ENCODE peak calls at places on chromosomes 3 and 15, in ten cellular contexts. One of them, this sample, is unnamed.

GRCh38 chr3:107062310-107062709 is 314.9 kb upstream of the CCDC54 start:
- DNase-seq in bronchial epithelial cell: no peak
- DNase-seq in mammary epithelial cell: no peak
- DNase-seq in fibroblast of lung: no peak
- DNase-seq in pancreas: no peak
- DNase-seq in brain microvascular endothelial cell: no peak
- DNase-seq in AG09309: no peak
- DNase-seq in left ventricle myocardium inferior: no peak
- DNase-seq in suprapubic skin: no peak
- DNase-seq in cardiac fibroblast: no peak
- DNase-seq in this sample: no peak

GRCh38 chr3:114809668-114810413 is 337.2 kb downstream of the ZBTB20 start:
- DNase-seq in bronchial epithelial cell: no peak
- DNase-seq in mammary epithelial cell: peak; percentile 5
- DNase-seq in fibroblast of lung: peak; percentile 74
- DNase-seq in pancreas: no peak
- DNase-seq in brain microvascular endothelial cell: peak; percentile 43
- DNase-seq in AG09309: no peak
- DNase-seq in left ventricle myocardium inferior: no peak
- DNase-seq in suprapubic skin: no peak
- DNase-seq in cardiac fibroblast: peak; percentile 25
- DNase-seq in this sample: peak; percentile 93

GRCh38 chr15:85693277-85693676 is 101.4 kb downstream of the KLHL25 start:
- DNase-seq in bronchial epithelial cell: no peak
- DNase-seq in mammary epithelial cell: no peak
- DNase-seq in fibroblast of lung: no peak
- DNase-seq in pancreas: no peak
- DNase-seq in brain microvascular endothelial cell: no peak
- DNase-seq in AG09309: no peak
- DNase-seq in left ventricle myocardium inferior: no peak
- DNase-seq in suprapubic skin: no peak
- DNase-seq in cardiac fibroblast: no peak
- DNase-seq in this sample: no peak

GRCh38 chr15:27743078-27743477 is 356.0 kb downstream of the OCA2 start:
- DNase-seq in bronchial epithelial cell: no peak
- DNase-seq in mammary epithelial cell: no peak
- DNase-seq in fibroblast of lung: no peak
- DNase-seq in pancreas: no peak
- DNase-seq in brain microvascular endothelial cell: no peak
- DNase-seq in AG09309: no peak
- DNase-seq in left ventricle myocardium inferior: peak; percentile 29
- DNase-seq in suprapubic skin: no peak
- DNase-seq in cardiac fibroblast: no peak
- DNase-seq in this sample: no peak

GRCh38 chr3:102038477-102039142 is 189.3 kb downstream of the NFKBIZ start:
- DNase-seq in bronchial epithelial cell: no peak
- DNase-seq in mammary epithelial cell: no peak
- DNase-seq in fibroblast of lung: no peak
- DNase-seq in pancreas: no peak
- DNase-seq in brain microvascular endothelial cell: no peak
- DNase-seq in AG09309: no peak
- DNase-seq in left ventricle myocardium inferior: no peak
- DNase-seq in suprapubic skin: no peak
- DNase-seq in cardiac fibroblast: no peak
- DNase-seq in this sample: no peak

GRCh38 chr3:151835751-151836550 is 22.0 kb downstream of the AADAC start:
- DNase-seq in bronchial epithelial cell: peak; percentile 40
- DNase-seq in mammary epithelial cell: peak; percentile 21
- DNase-seq in fibroblast of lung: peak; percentile 74
- DNase-seq in pancreas: no peak
- DNase-seq in brain microvascular endothelial cell: peak; percentile 53
- DNase-seq in AG09309: no peak
- DNase-seq in left ventricle myocardium inferior: no peak
- DNase-seq in suprapubic skin: no peak
- DNase-seq in cardiac fibroblast: peak; percentile 65
- DNase-seq in this sample: peak; percentile 85

GRCh38 chr3:183871541-183871940 is 13.1 kb downstream of the PARL start:
- DNase-seq in bronchial epithelial cell: peak; percentile 69
- DNase-seq in mammary epithelial cell: peak; percentile 8
- DNase-seq in fibroblast of lung: no peak
- DNase-seq in pancreas: no peak
- DNase-seq in brain microvascular endothelial cell: no peak
- DNase-seq in AG09309: no peak
- DNase-seq in left ventricle myocardium inferior: no peak
- DNase-seq in suprapubic skin: no peak
- DNase-seq in cardiac fibroblast: no peak
- DNase-seq in this sample: no peak

GRCh38 chr3:150414273-150414672 is 6.2 kb downstream of the TSC22D2 start:
- DNase-seq in bronchial epithelial cell: no peak
- DNase-seq in mammary epithelial cell: peak; percentile 67
- DNase-seq in fibroblast of lung: peak; percentile 54
- DNase-seq in pancreas: no peak
- DNase-seq in brain microvascular endothelial cell: peak; percentile 53
- DNase-seq in AG09309: no peak
- DNase-seq in left ventricle myocardium inferior: no peak
- DNase-seq in suprapubic skin: no peak
- DNase-seq in cardiac fibroblast: peak; percentile 59
- DNase-seq in this sample: peak; percentile 58

GRCh38 chr15:90300541-90300940 is 35.1 kb downstream of the NGRN start:
- DNase-seq in bronchial epithelial cell: no peak
- DNase-seq in mammary epithelial cell: no peak
- DNase-seq in fibroblast of lung: no peak
- DNase-seq in pancreas: no peak
- DNase-seq in brain microvascular endothelial cell: no peak
- DNase-seq in AG09309: no peak
- DNase-seq in left ventricle myocardium inferior: no peak
- DNase-seq in suprapubic skin: no peak
- DNase-seq in cardiac fibroblast: no peak
- DNase-seq in this sample: no peak

GRCh38 chr3:164303894-164304293 is 774.4 kb downstream of the SI start:
- DNase-seq in bronchial epithelial cell: no peak
- DNase-seq in mammary epithelial cell: no peak
- DNase-seq in fibroblast of lung: no peak
- DNase-seq in pancreas: no peak
- DNase-seq in brain microvascular endothelial cell: no peak
- DNase-seq in AG09309: no peak
- DNase-seq in left ventricle myocardium inferior: no peak
- DNase-seq in suprapubic skin: no peak
- DNase-seq in cardiac fibroblast: no peak
- DNase-seq in this sample: no peak

GRCh38 chr15:41182266-41182665 is 48.3 kb downstream of the EXD1 start:
- DNase-seq in bronchial epithelial cell: no peak
- DNase-seq in mammary epithelial cell: no peak
- DNase-seq in fibroblast of lung: no peak
- DNase-seq in pancreas: no peak
- DNase-seq in brain microvascular endothelial cell: no peak
- DNase-seq in AG09309: no peak
- DNase-seq in left ventricle myocardium inferior: no peak
- DNase-seq in suprapubic skin: no peak
- DNase-seq in cardiac fibroblast: no peak
- DNase-seq in this sample: no peak

GRCh38 chr15:41180206-41180789 is 50.3 kb downstream of the EXD1 start:
- DNase-seq in bronchial epithelial cell: no peak
- DNase-seq in mammary epithelial cell: no peak
- DNase-seq in fibroblast of lung: peak; percentile 19
- DNase-seq in pancreas: no peak
- DNase-seq in brain microvascular endothelial cell: no peak
- DNase-seq in AG09309: no peak
- DNase-seq in left ventricle myocardium inferior: no peak
- DNase-seq in suprapubic skin: no peak
- DNase-seq in cardiac fibroblast: no peak
- DNase-seq in this sample: no peak

GRCh38 chr15:41183580-41183979 is 47.0 kb downstream of the EXD1 start:
- DNase-seq in bronchial epithelial cell: no peak
- DNase-seq in mammary epithelial cell: no peak
- DNase-seq in fibroblast of lung: no peak
- DNase-seq in pancreas: no peak
- DNase-seq in brain microvascular endothelial cell: no peak
- DNase-seq in AG09309: no peak
- DNase-seq in left ventricle myocardium inferior: no peak
- DNase-seq in suprapubic skin: no peak
- DNase-seq in cardiac fibroblast: peak; percentile 22
- DNase-seq in this sample: peak; percentile 41
- H3K4me3 ChIP-seq in bronchial epithelial cell: no peak overlapping the region
- H3K4me3 ChIP-seq in mammary epithelial cell: no peak overlapping the region
- H3K4me3 ChIP-seq in fibroblast of lung: no peak overlapping the region
- H3K4me3 ChIP-seq in pancreas: no peak overlapping the region
- H3K4me3 ChIP-seq in brain microvascular endothelial cell: no peak overlapping the region
- H3K4me3 ChIP-seq in AG09309: no peak overlapping the region
- H3K4me3 ChIP-seq in left ventricle myocardium inferior: no peak overlapping the region
- H3K4me3 ChIP-seq in suprapubic skin: no peak overlapping the region
- H3K4me3 ChIP-seq in cardiac fibroblast: no peak overlapping the region
- H3K4me3 ChIP-seq in this sample: no peak overlapping the region

GRCh38 chr3:27666708-27667107 is 55.4 kb downstream of the EOMES start:
- DNase-seq in bronchial epithelial cell: no peak
- DNase-seq in mammary epithelial cell: no peak
- DNase-seq in fibroblast of lung: peak; percentile 76
- DNase-seq in pancreas: no peak
- DNase-seq in brain microvascular endothelial cell: peak; percentile 87
- DNase-seq in AG09309: peak; percentile 59
- DNase-seq in left ventricle myocardium inferior: peak; percentile 56
- DNase-seq in suprapubic skin: peak; percentile 84
- DNase-seq in cardiac fibroblast: peak; percentile 78
- DNase-seq in this sample: peak; percentile 96
- H3K4me3 ChIP-seq in bronchial epithelial cell: no peak overlapping the region
- H3K4me3 ChIP-seq in mammary epithelial cell: no peak overlapping the region
- H3K4me3 ChIP-seq in fibroblast of lung: no peak overlapping the region
- H3K4me3 ChIP-seq in pancreas: no peak overlapping the region
- H3K4me3 ChIP-seq in brain microvascular endothelial cell: no peak overlapping the region
- H3K4me3 ChIP-seq in AG09309: no peak overlapping the region
- H3K4me3 ChIP-seq in left ventricle myocardium inferior: no peak overlapping the region
- H3K4me3 ChIP-seq in suprapubic skin: no peak overlapping the region
- H3K4me3 ChIP-seq in cardiac fibroblast: no peak overlapping the region
- H3K4me3 ChIP-seq in this sample: no peak overlapping the region

GRCh38 chr15:100059094-100059493 is 282.7 kb downstream of the ADAMTS17 start:
- DNase-seq in bronchial epithelial cell: no peak
- DNase-seq in mammary epithelial cell: no peak
- DNase-seq in fibroblast of lung: no peak
- DNase-seq in pancreas: no peak
- DNase-seq in brain microvascular endothelial cell: no peak
- DNase-seq in AG09309: no peak
- DNase-seq in left ventricle myocardium inferior: no peak
- DNase-seq in suprapubic skin: no peak
- DNase-seq in cardiac fibroblast: no peak
- DNase-seq in this sample: no peak
- H3K4me3 ChIP-seq in bronchial epithelial cell: no peak overlapping the region
- H3K4me3 ChIP-seq in mammary epithelial cell: no peak overlapping the region
- H3K4me3 ChIP-seq in fibroblast of lung: no peak overlapping the region
- H3K4me3 ChIP-seq in pancreas: no peak overlapping the region
- H3K4me3 ChIP-seq in brain microvascular endothelial cell: no peak overlapping the region
- H3K4me3 ChIP-seq in AG09309: no peak overlapping the region
- H3K4me3 ChIP-seq in left ventricle myocardium inferior: no peak overlapping the region
- H3K4me3 ChIP-seq in suprapubic skin: no peak overlapping the region
- H3K4me3 ChIP-seq in cardiac fibroblast: no peak overlapping the region
- H3K4me3 ChIP-seq in this sample: no peak overlapping the region

GRCh38 chr15:33197636-33198035 is 3.1 kb upstream of the FMN1 start:
- DNase-seq in bronchial epithelial cell: no peak
- DNase-seq in mammary epithelial cell: no peak
- DNase-seq in fibroblast of lung: no peak
- DNase-seq in pancreas: no peak
- DNase-seq in brain microvascular endothelial cell: no peak
- DNase-seq in AG09309: no peak
- DNase-seq in left ventricle myocardium inferior: no peak
- DNase-seq in suprapubic skin: no peak
- DNase-seq in cardiac fibroblast: no peak
- DNase-seq in this sample: no peak

GRCh38 chr15:33191641-33192040 is 2.9 kb downstream of the FMN1 start:
- DNase-seq in bronchial epithelial cell: peak; percentile 26
- DNase-seq in mammary epithelial cell: no peak
- DNase-seq in fibroblast of lung: no peak
- DNase-seq in pancreas: no peak
- DNase-seq in brain microvascular endothelial cell: no peak
- DNase-seq in AG09309: no peak
- DNase-seq in left ventricle myocardium inferior: no peak
- DNase-seq in suprapubic skin: no peak
- DNase-seq in cardiac fibroblast: no peak
- DNase-seq in this sample: no peak

GRCh38 chr15:33195283-33195682 is 769 bp upstream of the FMN1 start:
- DNase-seq in bronchial epithelial cell: peak; percentile 15
- DNase-seq in mammary epithelial cell: no peak
- DNase-seq in fibroblast of lung: no peak
- DNase-seq in pancreas: no peak
- DNase-seq in brain microvascular endothelial cell: no peak
- DNase-seq in AG09309: no peak
- DNase-seq in left ventricle myocardium inferior: no peak
- DNase-seq in suprapubic skin: no peak
- DNase-seq in cardiac fibroblast: no peak
- DNase-seq in this sample: no peak

GRCh38 chr15:33194704-33195261 is at the start of gene FMN1:
- DNase-seq in bronchial epithelial cell: peak; percentile 84
- DNase-seq in mammary epithelial cell: peak; percentile 91
- DNase-seq in fibroblast of lung: peak; percentile 90
- DNase-seq in pancreas: peak; percentile 96
- DNase-seq in brain microvascular endothelial cell: peak; percentile 95
- DNase-seq in AG09309: peak; percentile 55
- DNase-seq in left ventricle myocardium inferior: peak; percentile 94
- DNase-seq in suprapubic skin: peak; percentile 95
- DNase-seq in cardiac fibroblast: peak; percentile 91
- DNase-seq in this sample: peak; percentile 97

DNA sequence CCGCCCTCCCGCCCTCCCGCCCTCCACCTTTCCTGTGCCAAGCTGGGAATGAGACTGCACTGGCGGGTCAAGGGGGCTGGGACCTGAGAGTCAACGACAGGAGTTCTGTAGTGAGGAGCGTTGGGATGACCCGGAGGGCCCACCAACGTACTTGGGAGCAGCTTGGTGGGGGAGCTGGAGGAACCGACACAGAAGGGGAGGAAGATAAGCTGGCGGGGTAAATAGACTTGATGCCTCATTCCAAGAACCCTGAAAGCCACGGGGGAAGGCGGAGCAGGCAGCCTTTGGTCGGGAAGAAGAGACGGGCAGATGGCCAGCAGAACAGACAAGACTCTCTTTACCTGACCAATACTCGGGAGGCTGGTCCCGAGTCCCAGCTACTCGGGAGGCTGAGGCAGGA is 277 bp downstream of the FMN1 start:
- DNase-seq in bronchial epithelial cell: no peak
- DNase-seq in mammary epithelial cell: no peak
- DNase-seq in fibroblast of lung: peak; percentile 8
- DNase-seq in pancreas: no peak
- DNase-seq in brain microvascular endothelial cell: no peak
- DNase-seq in AG09309: no peak
- DNase-seq in left ventricle myocardium inferior: no peak
- DNase-seq in suprapubic skin: no peak
- DNase-seq in cardiac fibroblast: no peak
- DNase-seq in this sample: no peak
- H3K4me3 ChIP-seq in bronchial epithelial cell: peak overlapping the region; percentile 55
- H3K4me3 ChIP-seq in mammary epithelial cell: peak overlapping the region; percentile 35
- H3K4me3 ChIP-seq in fibroblast of lung: peak overlapping the region; percentile 64
- H3K4me3 ChIP-seq in pancreas: no peak overlapping the region
- H3K4me3 ChIP-seq in brain microvascular endothelial cell: peak overlapping the region; percentile 66
- H3K4me3 ChIP-seq in AG09309: peak overlapping the region; percentile 66
- H3K4me3 ChIP-seq in left ventricle myocardium inferior: peak overlapping the region; percentile 69
- H3K4me3 ChIP-seq in suprapubic skin: peak overlapping the region; percentile 64
- H3K4me3 ChIP-seq in cardiac fibroblast: peak overlapping the region; percentile 43
- H3K4me3 ChIP-seq in this sample: peak overlapping the region; percentile 70